ENCODE peak calls at places on chromosomes 16 and 17, in four cellular contexts. One of them, this sample, is unnamed.

GRCh38 chr17:41325611-41326010 is 10.1 kb upstream of the KRTAP17-1 start:
- DNase-seq in PC-9: no peak
- DNase-seq in activated CD4-positive, alpha-beta T cell treated with anti-CD3 and anti-CD28 coated beads, Interleukin-2, amount 50 U/mL, for 1 hour: no peak
- DNase-seq in iris pigment epithelial cell: no peak
- DNase-seq in this sample: no peak

GRCh38 chr17:75250009-75250471 is 11.4 kb downstream of the GGA3 start:
- DNase-seq in PC-9: no peak
- DNase-seq in iris pigment epithelial cell: peak
- DNase-seq in activated CD4-positive, alpha-beta T cell treated with anti-CD3 and anti-CD28 coated beads, Interleukin-2, amount 50 U/mL, for 1 hour: peak
- DNase-seq in this sample: no peak

GRCh38 chr16:301950-302349 is 19.0 kb downstream of the PDIA2 start:
- DNase-seq in activated CD4-positive, alpha-beta T cell treated with anti-CD3 and anti-CD28 coated beads, Interleukin-2, amount 50 U/mL, for 1 hour: no peak
- DNase-seq in PC-9: no peak
- DNase-seq in iris pigment epithelial cell: no peak
- DNase-seq in this sample: no peak

GRCh38 chr16:87835882-87836331 is 33.4 kb downstream of the SLC7A5 start:
- DNase-seq in iris pigment epithelial cell: no peak
- DNase-seq in activated CD4-positive, alpha-beta T cell treated with anti-CD3 and anti-CD28 coated beads, Interleukin-2, amount 50 U/mL, for 1 hour: no peak
- DNase-seq in PC-9: no peak
- DNase-seq in this sample: no peak

GRCh38 chr17:2709173-2709661 is 2.3 kb downstream of the CLUH start:
- DNase-seq in iris pigment epithelial cell: no peak
- DNase-seq in PC-9: peak
- DNase-seq in activated CD4-positive, alpha-beta T cell treated with anti-CD3 and anti-CD28 coated beads, Interleukin-2, amount 50 U/mL, for 1 hour: no peak
- DNase-seq in this sample: peak

GRCh38 chr17:72342061-72342460 is 221.2 kb downstream of the SOX9 start:
- DNase-seq in iris pigment epithelial cell: no peak
- DNase-seq in activated CD4-positive, alpha-beta T cell treated with anti-CD3 and anti-CD28 coated beads, Interleukin-2, amount 50 U/mL, for 1 hour: no peak
- DNase-seq in PC-9: no peak
- DNase-seq in this sample: no peak

GRCh38 chr16:86772671-86773338 is 194.5 kb downstream of the FOXL1 start:
- DNase-seq in activated CD4-positive, alpha-beta T cell treated with anti-CD3 and anti-CD28 coated beads, Interleukin-2, amount 50 U/mL, for 1 hour: no peak
- DNase-seq in PC-9: no peak
- DNase-seq in iris pigment epithelial cell: peak
- DNase-seq in this sample: no peak

GRCh38 chr16:87266846-87267245 is 50.3 kb downstream of the C16orf95 start:
- DNase-seq in iris pigment epithelial cell: peak
- DNase-seq in PC-9: no peak
- DNase-seq in activated CD4-positive, alpha-beta T cell treated with anti-CD3 and anti-CD28 coated beads, Interleukin-2, amount 50 U/mL, for 1 hour: no peak
- DNase-seq in this sample: no peak

GRCh38 chr17:81096741-81097133 is 61.8 kb downstream of the BAIAP2 start:
- DNase-seq in iris pigment epithelial cell: no peak
- DNase-seq in activated CD4-positive, alpha-beta T cell treated with anti-CD3 and anti-CD28 coated beads, Interleukin-2, amount 50 U/mL, for 1 hour: no peak
- DNase-seq in PC-9: peak
- DNase-seq in this sample: no peak

GRCh38 chr16:11105038-11105903 is 150.7 kb downstream of the SOCS1 start:
- DNase-seq in activated CD4-positive, alpha-beta T cell treated with anti-CD3 and anti-CD28 coated beads, Interleukin-2, amount 50 U/mL, for 1 hour: no peak
- DNase-seq in PC-9: peak
- DNase-seq in iris pigment epithelial cell: peak
- DNase-seq in this sample: no peak

GRCh38 chr17:58870747-58871146 is 115.1 kb downstream of the PPM1E start:
- DNase-seq in PC-9: no peak
- DNase-seq in activated CD4-positive, alpha-beta T cell treated with anti-CD3 and anti-CD28 coated beads, Interleukin-2, amount 50 U/mL, for 1 hour: no peak
- DNase-seq in iris pigment epithelial cell: peak
- DNase-seq in this sample: no peak

GRCh38 chr16:82655315-82655714 is 28.5 kb downstream of the CDH13 start:
- DNase-seq in PC-9: no peak
- DNase-seq in activated CD4-positive, alpha-beta T cell treated with anti-CD3 and anti-CD28 coated beads, Interleukin-2, amount 50 U/mL, for 1 hour: peak
- DNase-seq in iris pigment epithelial cell: peak
- DNase-seq in this sample: no peak

GRCh38 chr17:65896889-65897288 is 295.0 kb downstream of the CEP112 start:
- DNase-seq in activated CD4-positive, alpha-beta T cell treated with anti-CD3 and anti-CD28 coated beads, Interleukin-2, amount 50 U/mL, for 1 hour: no peak
- DNase-seq in iris pigment epithelial cell: no peak
- DNase-seq in PC-9: no peak
- DNase-seq in this sample: no peak

GRCh38 chr17:9957244-9957643 is 52.2 kb upstream of the RCVRN start:
- DNase-seq in PC-9: no peak
- DNase-seq in iris pigment epithelial cell: no peak
- DNase-seq in activated CD4-positive, alpha-beta T cell treated with anti-CD3 and anti-CD28 coated beads, Interleukin-2, amount 50 U/mL, for 1 hour: no peak
- DNase-seq in this sample: no peak

GRCh38 chr17:68301438-68301959 is 10.2 kb downstream of the ARSG start:
- DNase-seq in activated CD4-positive, alpha-beta T cell treated with anti-CD3 and anti-CD28 coated beads, Interleukin-2, amount 50 U/mL, for 1 hour: no peak
- DNase-seq in PC-9: peak
- DNase-seq in iris pigment epithelial cell: no peak
- DNase-seq in this sample: no peak

GRCh38 chr17:50919321-50920040 is 53.3 kb upstream of the TOB1 start:
- DNase-seq in iris pigment epithelial cell: peak
- DNase-seq in PC-9: peak
- DNase-seq in activated CD4-positive, alpha-beta T cell treated with anti-CD3 and anti-CD28 coated beads, Interleukin-2, amount 50 U/mL, for 1 hour: peak
- DNase-seq in this sample: peak